ENCODE peak calls at places on chromosome 12, in seven cellular contexts. X, J, S, L, F, B and Y are unnamed samples. For H3K4me1, the result is how much of the 10 kb centered on the place peaks cover.

GRCh38 chr12:11085419-11085818 is 6.7 kb downstream of the TAS2R43 start:
- DNase-seq in X (no peak), J (no peak), S (no peak), L (no peak), F (no peak), B (no peak), Y (no peak)

GRCh38 chr12:104846056-104846762 is 111.9 kb downstream of the SLC41A2 start:
- DNase-seq in X (no peak), J (peak), S (no peak), L (no peak), F (no peak), B (no peak), Y (no peak)

GRCh38 chr12:12992418-12993175 is 7.5 kb downstream of the HEBP1 start:
- DNase-seq in X (peak), J (peak), S (peak), L (no peak), F (peak), B (peak), Y (peak)

GRCh38 chr12:26274441-26275312 is 79.3 kb downstream of the SSPN start:
- DNase-seq in X (peak), J (peak), S (peak), L (peak), F (peak), B (peak), Y (peak)

GRCh38 chr12:79681008-79681590 is 9.7 kb downstream of the PAWR start:
- DNase-seq in X (no peak), J (peak), S (no peak), L (no peak), F (no peak), B (no peak), Y (no peak)

GRCh38 chr12:45282411-45282810 is 66.5 kb downstream of the ANO6 start:
- DNase-seq in X (no peak), J (no peak), S (no peak), L (no peak), F (no peak), B (no peak), Y (no peak)

GRCh38 chr12:128813883-128814282 is 9.9 kb downstream of the SLC15A4 start:
- DNase-seq in X (peak), J (no peak), S (peak), L (no peak), F (no peak), B (no peak), Y (no peak)

GRCh38 chr12:5391638-5392037 is 40.3 kb upstream of the NTF3 start:
- DNase-seq in X (no peak), J (peak), S (no peak), L (no peak), F (no peak), B (no peak), Y (no peak)

GRCh38 chr12:40211185-40211584 is 13.6 kb upstream of the LRRK2 start:
- DNase-seq in X (no peak), J (no peak), S (no peak), L (no peak), F (no peak), B (no peak), Y (no peak)

GRCh38 chr12:48816148-48816854 is 2.0 kb upstream of the CACNB3 start:
- DNase-seq in X (no peak), J (no peak), S (peak), L (no peak), F (no peak), B (no peak), Y (no peak)

GRCh38 chr12:48814313-48815280 is 3.7 kb upstream of the CACNB3 start:
- DNase-seq in X (peak), J (peak), S (peak), L (peak), F (peak), B (peak), Y (peak)

GRCh38 chr12:48817957-48818830 is at the start of gene CACNB3:
- DNase-seq in X (peak), J (peak), S (peak), L (peak), F (peak), B (peak), Y (peak)

GRCh38 chr12:48813464-48814312 is 4.6 kb upstream of the CACNB3 start:
- DNase-seq in X (no peak), J (peak), S (no peak), L (no peak), F (no peak), B (peak), Y (no peak)

GRCh38 chr12:48815281-48816110 is 2.8 kb upstream of the CACNB3 start:
- DNase-seq in X (peak), J (peak), S (peak), L (peak), F (peak), B (peak), Y (peak)
- TF ChIP-seq POLR2A in X (peak), J (no peak), S (peak), L (peak), F (peak), B (no peak), Y (no peak)

DNA sequence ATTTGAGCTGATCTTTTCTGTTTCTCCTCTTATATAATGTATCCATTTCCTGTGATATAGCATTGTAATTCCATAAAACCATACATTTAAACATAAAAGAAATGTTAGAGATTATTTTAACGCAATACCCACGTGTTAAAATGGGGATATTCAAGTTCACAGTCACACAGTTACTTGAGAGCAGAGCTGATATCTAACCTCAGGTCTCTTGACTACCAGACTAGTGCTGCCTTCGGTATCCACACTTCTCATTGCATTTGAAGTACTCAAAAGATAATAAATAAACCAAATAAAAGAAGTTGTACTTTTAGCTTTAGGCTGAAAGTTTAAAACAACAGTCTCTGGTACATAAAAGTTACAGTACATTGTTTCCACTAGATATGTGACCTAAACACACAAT is 2.9 kb downstream of the CLECL1 start:
- DNase-seq in X (no peak), J (no peak), S (no peak), L (no peak), F (no peak), B (no peak), Y (no peak)
- H3K4me1 ChIP-seq in X (under half), J (under half), S (under half), L (under half), F (under half), B (under half), Y (under half)

DNA sequence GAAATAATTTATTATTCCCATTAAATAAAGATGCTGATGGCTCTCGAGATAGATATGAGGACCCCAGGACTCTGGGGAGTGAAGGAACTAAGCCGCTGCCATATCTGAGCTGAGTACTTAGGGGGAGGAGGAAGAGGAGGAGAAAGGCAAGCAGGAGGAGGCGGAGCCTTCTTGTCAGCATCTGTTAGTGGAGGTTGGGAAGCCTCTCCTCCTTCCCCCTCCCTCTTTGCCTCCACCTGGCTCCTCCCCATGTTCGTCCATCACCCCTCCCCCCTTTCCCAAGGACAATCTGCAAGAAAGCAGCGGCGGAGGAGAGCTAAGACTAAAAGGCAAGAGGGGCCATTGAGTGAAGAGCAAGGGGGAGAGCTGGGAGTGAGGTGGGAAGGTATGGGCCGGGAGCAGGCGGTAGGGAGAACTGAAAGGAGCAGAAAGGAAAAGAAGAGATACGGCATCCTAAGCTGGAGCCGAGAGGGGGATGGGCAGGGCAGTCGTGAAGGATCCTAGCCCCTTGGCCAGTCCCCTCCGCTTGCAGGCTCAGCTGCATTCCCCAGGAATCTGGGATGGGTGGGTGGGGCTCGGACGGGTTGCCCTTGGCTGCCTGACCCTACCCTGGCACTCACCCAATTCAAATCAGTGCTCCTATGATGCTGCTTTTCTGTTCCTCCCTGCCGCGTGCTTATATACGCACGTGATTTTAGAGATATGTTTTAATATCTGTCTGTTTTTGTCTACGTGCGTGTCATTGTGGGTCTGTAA is at the start of gene PFKM:
- DNase-seq in X (peak), J (peak), S (peak), L (peak), F (peak), B (peak), Y (peak)
- TF ChIP-seq POLR2A in X (no peak), J (no peak), S (no peak), L (no peak), F (peak), B (no peak), Y (no peak)

GRCh38 chr12:63826002-63826585 is 18.4 kb upstream of the SRGAP1 start:
- DNase-seq in X (no peak), J (peak), S (no peak), L (no peak), F (peak), B (no peak), Y (no peak)
- H3K4me1 ChIP-seq in X (under half), J (under half), S (under half), L (under half), F (under half), B (under half), Y (under half)

DNA sequence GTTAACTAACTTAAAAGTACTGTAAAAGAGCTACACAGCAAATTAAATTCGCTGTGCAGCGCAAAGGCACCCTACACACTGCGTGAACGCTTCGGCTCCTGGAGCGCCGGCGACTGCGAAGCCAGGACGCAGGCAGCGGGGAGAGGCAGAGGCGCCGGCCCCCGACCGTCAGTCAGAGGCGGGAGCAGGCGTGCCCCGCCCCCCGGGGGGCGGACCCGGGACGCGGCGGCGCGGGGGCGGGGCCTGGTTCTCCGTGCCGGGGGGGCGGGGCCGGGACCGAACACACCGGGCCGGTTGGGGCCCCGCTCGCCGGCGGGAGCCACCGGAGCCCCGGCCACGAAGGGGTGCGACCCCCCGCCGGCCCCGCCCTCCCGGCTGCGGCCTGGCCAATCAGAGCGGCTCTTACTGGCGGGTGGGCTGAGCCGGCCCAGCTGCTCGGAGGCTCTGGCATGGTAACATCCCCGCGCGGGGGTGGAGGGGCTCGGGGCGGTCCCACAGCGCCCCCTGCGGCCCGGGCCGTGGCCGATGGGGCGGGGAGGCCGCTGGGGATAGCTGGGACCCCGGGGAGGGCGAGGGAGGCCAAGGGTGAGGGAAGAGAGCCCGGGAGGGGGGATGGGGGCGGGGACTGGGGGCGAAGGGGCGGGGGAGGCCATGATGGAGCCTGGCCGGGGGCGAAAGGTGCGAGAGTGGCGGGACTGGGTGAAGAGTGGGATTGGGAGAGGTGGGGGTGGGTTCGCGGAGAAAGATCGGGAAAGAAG is at the start of gene PRPF40B:
- DNase-seq in X (peak), J (peak), S (peak), L (peak), F (peak), B (peak), Y (peak)
- TF ChIP-seq POLR2A in X (peak), J (peak), S (peak), L (peak), F (peak), B (peak), Y (peak)

DNA sequence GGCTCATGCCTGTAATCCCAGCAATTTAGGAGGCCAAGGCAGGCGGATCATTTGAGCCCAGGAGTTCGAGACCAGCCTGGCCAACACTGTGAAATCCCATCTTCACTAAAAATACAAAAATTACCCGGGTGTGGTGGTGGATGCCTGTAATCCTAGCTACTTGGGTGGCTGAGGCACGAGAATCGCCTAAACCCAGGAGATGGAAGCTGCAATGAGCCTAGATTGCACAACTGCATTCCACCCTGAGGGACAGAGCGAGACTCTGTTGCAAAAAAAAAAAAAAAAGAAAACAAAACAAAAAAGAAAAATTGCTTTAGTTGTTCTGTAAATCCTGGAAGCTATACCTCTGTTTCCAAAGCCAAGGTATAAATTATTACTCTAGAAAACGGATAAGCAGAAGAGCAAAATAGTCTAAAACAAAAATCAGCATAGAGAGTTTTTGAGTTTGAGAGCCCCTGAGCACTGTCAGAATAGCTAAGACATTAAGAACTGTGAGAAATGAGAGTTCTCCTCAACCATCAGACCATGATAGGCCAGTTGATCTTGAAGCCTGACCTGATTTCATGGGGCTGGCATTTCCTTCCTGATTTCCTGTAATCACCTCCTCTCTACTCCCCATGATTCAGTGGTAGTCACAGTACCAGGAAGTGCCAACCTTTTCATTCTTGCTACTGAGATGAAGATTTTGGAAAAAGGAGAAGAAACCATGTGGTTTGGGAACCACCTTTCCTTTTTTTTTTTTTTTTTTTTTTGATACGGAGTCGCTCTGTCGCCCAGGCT is 31.7 kb downstream of the ATP2A2 start:
- DNase-seq in X (peak), J (peak), S (no peak), L (no peak), F (peak), B (no peak), Y (no peak)
- H3K4me1 ChIP-seq in X (under half), J (under half), S (half or more), L (under half), F (half or more), B (under half), Y (under half)

GRCh38 chr12:9669534-9669933 is at the start of gene CLEC2D:
- DNase-seq in X (no peak), J (no peak), S (no peak), L (no peak), F (no peak), B (no peak), Y (no peak)
- TF ChIP-seq POLR2A in X (no peak), J (no peak), S (no peak), L (no peak), F (no peak), B (no peak), Y (no peak)

DNA sequence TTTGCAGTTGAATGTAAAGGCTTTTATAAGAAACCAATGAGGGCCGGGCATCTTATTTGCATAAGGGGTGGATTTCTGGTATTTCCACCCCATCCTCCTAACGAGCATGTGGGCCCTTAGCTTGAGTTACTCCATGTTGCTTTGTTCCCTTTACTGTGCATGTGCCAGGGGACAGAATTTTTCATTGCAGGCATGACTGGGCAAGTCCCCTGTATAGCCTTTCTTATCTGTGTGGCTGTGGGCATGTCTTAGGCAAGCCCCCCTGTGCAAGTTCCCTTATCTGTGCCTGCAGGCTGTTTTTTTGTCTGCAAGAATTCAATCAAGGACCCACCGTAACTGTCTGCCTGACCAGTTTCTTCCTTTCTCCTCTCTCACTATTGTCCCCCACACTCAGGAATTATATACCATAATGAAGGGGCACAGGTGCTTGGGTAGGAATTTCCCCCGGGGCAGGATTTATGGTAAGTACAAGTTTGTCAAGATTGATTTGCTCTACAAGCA is 152.2 kb upstream of the CNOT2 start:
- DNase-seq in X (no peak), J (no peak), S (no peak), L (no peak), F (no peak), B (no peak), Y (no peak)
- H3K4me1 ChIP-seq in X (under half), J (under half), S (under half), L (under half), F (under half), B (under half), Y (under half)